ENCODE peak calls at places on chromosomes 12 and 14, in six cellular contexts. U, J, T, D, M and P are unnamed samples.

GRCh38 chr12:3752741-3753486 is at the start of gene CRACR2A:
- DNase-seq in D (peak), U (peak), M (peak), T (peak), J (no peak), P (peak)

GRCh38 chr14:91311284-91311662 is 66.8 kb upstream of the GPR68 start:
- DNase-seq in T (no peak), M (no peak), D (no peak), J (no peak), U (no peak), P (peak)

GRCh38 chr14:105382343-105383082 is 15.8 kb upstream of the TEX22 start:
- DNase-seq in D (no peak), M (no peak), T (no peak), U (no peak), J (no peak), P (no peak)

GRCh38 chr14:33800735-33801163 is 150.1 kb downstream of the EGLN3 start:
- DNase-seq in U (no peak), T (no peak), M (no peak), D (no peak), J (no peak), P (no peak)

GRCh38 chr14:64507376-64508156 is 3.0 kb downstream of the ZBTB1 start:
- DNase-seq in D (no peak), U (no peak), J (no peak), M (no peak), T (no peak), P (no peak)

GRCh38 chr12:59283012-59283411 is 312.8 kb upstream of the SLC16A7 start:
- DNase-seq in T (no peak), U (no peak), J (no peak), M (no peak), D (no peak), P (no peak)

GRCh38 chr12:130029151-130029550 is 125.3 kb upstream of the TMEM132D start:
- DNase-seq in U (no peak), J (no peak), D (no peak), M (no peak), T (no peak), P (no peak)

GRCh38 chr14:89330236-89331002 is 86.6 kb downstream of the FOXN3 start:
- DNase-seq in M (no peak), D (no peak), U (no peak), T (no peak), J (no peak), P (no peak)

GRCh38 chr14:106107703-106108102 is 581.3 kb downstream of the TMEM121 start:
- DNase-seq in J (no peak), D (no peak), U (no peak), T (no peak), M (no peak), P (no peak)

GRCh38 chr12:112165624-112166023 is 40.3 kb downstream of the TRAFD1 start:
- DNase-seq in D (no peak), U (no peak), J (no peak), T (no peak), M (no peak), P (no peak)

GRCh38 chr12:75437564-75437963 is 43.0 kb upstream of the GLIPR1 start:
- DNase-seq in J (peak), U (no peak), D (no peak), T (no peak), M (no peak), P (peak)

GRCh38 chr12:8829128-8829524 is 6.7 kb downstream of the A2ML1 start:
- DNase-seq in M (no peak), D (no peak), J (no peak), T (no peak), U (no peak), P (no peak)
- TF ChIP-seq POLR2AphosphoS5 in M (no peak), D (no peak), J (no peak), T (no peak), U (no peak), P (no peak)

GRCh38 chr12:40016960-40017359 is 88.9 kb downstream of the SLC2A13 start:
- DNase-seq in U (no peak), M (no peak), T (no peak), D (no peak), J (no peak), P (no peak)
- TF ChIP-seq GABPA in U (no peak), M (no peak), T (no peak), D (no peak), J (no peak), P (no peak)

GRCh38 chr12:52907092-52907810 is 2.4 kb upstream of the KRT8 start:
- DNase-seq in M (no peak), U (peak), T (no peak), J (peak), D (peak), P (no peak)
- TF ChIP-seq POLR2AphosphoS5 in M (no peak), U (no peak), T (no peak), J (peak), D (no peak), P (no peak)

GRCh38 chr12:103303484-103303883 is 192.3 kb downstream of the C12orf42 start:
- DNase-seq in T (no peak), J (no peak), U (no peak), D (no peak), M (no peak), P (no peak)

DNA sequence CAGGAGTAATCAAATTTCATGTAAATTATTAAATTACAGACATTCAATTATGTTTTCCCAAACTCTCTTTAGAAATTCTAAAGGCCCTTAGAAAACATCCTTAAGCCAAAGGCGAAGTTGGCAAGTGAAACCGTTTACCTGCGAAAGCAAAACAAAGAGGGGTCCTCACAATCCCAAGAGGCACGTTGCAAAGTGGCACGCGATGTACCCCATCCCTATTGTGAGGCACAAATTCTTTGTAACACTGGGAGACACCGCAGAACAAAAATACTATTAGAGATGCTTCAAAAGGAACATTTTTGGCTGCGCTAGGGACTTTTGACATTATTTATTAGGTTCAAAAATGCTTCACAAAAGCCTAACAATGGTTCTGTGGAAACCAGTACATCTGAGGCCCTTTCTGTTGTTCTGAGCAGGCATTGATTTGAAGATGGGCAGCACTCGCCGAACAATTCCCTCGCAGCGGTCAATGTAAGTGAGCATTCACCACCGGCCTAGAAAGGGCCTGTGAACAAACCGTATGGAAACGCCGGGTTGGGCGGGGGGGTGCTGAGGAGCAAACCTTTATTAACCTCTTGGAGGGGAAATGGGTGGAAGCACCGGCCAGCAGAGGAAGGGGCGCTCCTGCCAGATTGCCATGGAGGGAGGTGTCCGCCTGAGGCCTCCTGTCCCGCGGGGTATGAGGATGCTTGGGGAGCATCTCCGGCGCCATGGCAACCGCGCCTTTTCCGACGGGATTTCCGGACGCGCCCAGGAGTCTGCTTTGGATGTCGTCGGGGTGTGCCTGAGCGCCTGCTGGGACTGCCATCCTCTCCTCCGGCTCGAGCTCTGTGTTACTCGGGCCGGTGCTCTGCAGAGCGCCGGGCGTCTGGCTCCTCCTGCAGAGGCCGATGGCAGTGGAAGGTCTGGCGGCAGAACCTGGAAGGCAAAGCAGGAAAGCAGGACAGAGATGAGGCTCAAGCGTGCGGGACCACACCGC is 193.8 kb downstream of the C12orf42 start:
- DNase-seq in M (peak), D (no peak), J (no peak), T (no peak), U (peak), P (no peak)
- TF ChIP-seq GABPA in M (no peak), D (no peak), J (no peak), T (no peak), U (no peak), P (no peak)

GRCh38 chr12:119693511-119693910 is 25.6 kb downstream of the PRKAB1 start:
- DNase-seq in U (no peak), J (no peak), M (no peak), T (no peak), D (no peak), P (no peak)

GRCh38 chr12:119692410-119692809 is 24.5 kb downstream of the PRKAB1 start:
- DNase-seq in D (no peak), T (no peak), J (no peak), U (peak), M (no peak), P (no peak)

GRCh38 chr12:119694111-119694510 is 26.2 kb downstream of the PRKAB1 start:
- DNase-seq in U (no peak), D (no peak), M (no peak), T (no peak), J (no peak), P (no peak)

GRCh38 chr12:119691202-119691846 is 23.4 kb downstream of the PRKAB1 start:
- DNase-seq in J (peak), D (no peak), T (no peak), M (no peak), U (no peak), P (no peak)

GRCh38 chr12:119693006-119693405 is 25.1 kb downstream of the PRKAB1 start:
- DNase-seq in U (peak), D (no peak), T (no peak), M (no peak), J (no peak), P (no peak)
- TF ChIP-seq POLR2AphosphoS5 in U (peak), D (no peak), T (no peak), M (no peak), J (no peak), P (no peak)

GRCh38 chr14:97490521-97491070 is 693.4 kb downstream of the VRK1 start:
- DNase-seq in U (no peak), T (no peak), J (no peak), D (no peak), M (no peak), P (no peak)

GRCh38 chr14:97491697-97492096 is 694.5 kb downstream of the VRK1 start:
- DNase-seq in M (no peak), J (no peak), D (no peak), U (no peak), T (no peak), P (no peak)

GRCh38 chr14:97485172-97485571 is 688.0 kb downstream of the VRK1 start:
- DNase-seq in D (no peak), M (no peak), J (no peak), U (no peak), T (no peak), P (no peak)

GRCh38 chr14:97486601-97487120 is 689.5 kb downstream of the VRK1 start:
- DNase-seq in M (no peak), J (no peak), T (no peak), U (no peak), D (no peak), P (no peak)

DNA sequence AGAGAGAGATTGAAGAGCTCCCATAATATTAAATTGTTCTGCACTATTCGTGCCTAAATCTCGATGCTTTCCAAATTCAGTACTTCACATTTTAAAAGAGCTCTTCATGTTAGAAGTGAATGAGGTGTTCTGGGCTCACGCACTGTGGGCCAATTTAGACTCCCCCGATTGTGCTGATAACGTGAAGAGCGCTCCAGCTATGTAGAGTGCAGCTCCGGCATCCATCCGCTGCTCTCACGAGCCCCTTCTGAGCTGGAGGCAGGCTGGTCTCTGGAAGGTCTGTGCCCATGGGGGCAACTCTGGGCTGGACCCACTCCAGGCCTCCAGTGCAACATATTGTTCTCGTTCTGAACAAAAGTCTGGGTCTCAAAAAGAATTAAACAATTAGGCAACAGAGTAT is 692.6 kb downstream of the VRK1 start:
- DNase-seq in D (no peak), J (no peak), T (no peak), U (no peak), M (no peak), P (no peak)
- TF ChIP-seq GABPA in D (no peak), J (no peak), T (no peak), U (no peak), M (no peak), P (no peak)

GRCh38 chr14:86601813-86602212 is 1071.9 kb downstream of the FLRT2 start:
- DNase-seq in J (no peak), T (no peak), M (no peak), U (no peak), D (no peak), P (no peak)
- TF ChIP-seq POLR2AphosphoS5 in J (no peak), T (no peak), M (no peak), U (no peak), D (no peak), P (no peak)

DNA sequence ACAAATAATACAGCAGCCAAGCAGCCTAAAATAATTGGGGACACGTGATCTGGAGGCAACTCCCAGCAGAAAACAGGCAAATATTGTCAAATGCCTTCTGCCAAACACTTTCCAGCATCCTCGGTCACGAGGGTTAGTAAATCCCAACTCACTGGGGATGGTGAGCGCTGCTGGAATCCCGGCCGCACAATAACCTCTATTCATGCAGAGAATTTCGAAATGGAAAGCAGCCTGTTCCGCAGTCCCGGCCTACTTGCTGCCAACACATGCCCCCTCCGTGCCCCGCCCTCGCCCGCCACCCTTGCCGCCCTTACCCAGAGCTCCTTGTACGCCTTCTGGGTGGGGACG is 62.2 kb downstream of the RFX4 start:
- DNase-seq in T (no peak), M (no peak), U (no peak), D (no peak), J (peak), P (no peak)
- TF ChIP-seq GABPA in T (no peak), M (no peak), U (no peak), D (no peak), J (no peak), P (no peak)